ENCODE peak calls at places on chromosomes 11 and 22, in eight cellular contexts. One of them, this sample, is unnamed.

GRCh38 chr11:15507592-15507991 is 392.9 kb downstream of the INSC start:
- DNase-seq in endodermal cell: no peak
- DNase-seq in aorta: no peak
- DNase-seq in tibial nerve: no peak
- DNase-seq in dorsolateral prefrontal cortex: no peak
- DNase-seq in cardiac muscle cell: no peak
- DNase-seq in small intestine: peak; percentile 93
- DNase-seq in spleen: no peak
- DNase-seq in this sample: no peak

GRCh38 chr22:44840611-44841322 is 88.4 kb downstream of the ARHGAP8 start:
- DNase-seq in endodermal cell: no peak
- DNase-seq in aorta: no peak
- DNase-seq in tibial nerve: no peak
- DNase-seq in dorsolateral prefrontal cortex: no peak
- DNase-seq in cardiac muscle cell: no peak
- DNase-seq in small intestine: no peak
- DNase-seq in spleen: no peak
- DNase-seq in this sample: peak; percentile 50

GRCh38 chr11:102111787-102112653 is 1.8 kb downstream of the YAP1 start:
- DNase-seq in endodermal cell: no peak
- DNase-seq in aorta: no peak
- DNase-seq in tibial nerve: peak; percentile 38
- DNase-seq in dorsolateral prefrontal cortex: no peak
- DNase-seq in cardiac muscle cell: peak; percentile 89
- DNase-seq in small intestine: peak; percentile 94
- DNase-seq in spleen: no peak
- DNase-seq in this sample: no peak

GRCh38 chr11:68341557-68342458 is 29.4 kb downstream of the LRP5 start:
- DNase-seq in endodermal cell: no peak
- DNase-seq in aorta: no peak
- DNase-seq in tibial nerve: no peak
- DNase-seq in dorsolateral prefrontal cortex: no peak
- DNase-seq in cardiac muscle cell: no peak
- DNase-seq in small intestine: no peak
- DNase-seq in spleen: no peak
- DNase-seq in this sample: peak; percentile 68

GRCh38 chr11:76314741-76315090 is 66.2 kb downstream of the THAP12 start:
- DNase-seq in endodermal cell: peak; percentile 61
- DNase-seq in aorta: no peak
- DNase-seq in tibial nerve: no peak
- DNase-seq in dorsolateral prefrontal cortex: no peak
- DNase-seq in cardiac muscle cell: no peak
- DNase-seq in small intestine: no peak
- DNase-seq in spleen: no peak
- DNase-seq in this sample: no peak

GRCh38 chr22:32625985-32626384 is 151.4 kb downstream of the FBXO7 start:
- DNase-seq in endodermal cell: no peak
- DNase-seq in aorta: no peak
- DNase-seq in tibial nerve: no peak
- DNase-seq in dorsolateral prefrontal cortex: no peak
- DNase-seq in cardiac muscle cell: peak; percentile 53
- DNase-seq in small intestine: no peak
- DNase-seq in spleen: no peak
- DNase-seq in this sample: no peak

GRCh38 chr11:105073486-105074200 is 28.5 kb upstream of the CARD16 start:
- DNase-seq in endodermal cell: no peak
- DNase-seq in aorta: no peak
- DNase-seq in tibial nerve: no peak
- DNase-seq in dorsolateral prefrontal cortex: no peak
- DNase-seq in cardiac muscle cell: no peak
- DNase-seq in small intestine: no peak
- DNase-seq in spleen: no peak
- DNase-seq in this sample: no peak

GRCh38 chr22:47129902-47130301 is 367.5 kb downstream of the TBC1D22A start:
- DNase-seq in endodermal cell: no peak
- DNase-seq in aorta: peak; percentile 57
- DNase-seq in tibial nerve: no peak
- DNase-seq in dorsolateral prefrontal cortex: no peak
- DNase-seq in cardiac muscle cell: no peak
- DNase-seq in small intestine: peak; percentile 98
- DNase-seq in spleen: peak; percentile 63
- DNase-seq in this sample: no peak

GRCh38 chr22:43436536-43437267 is 24.9 kb downstream of the MPPED1 start:
- DNase-seq in endodermal cell: peak; percentile 46
- DNase-seq in aorta: peak; percentile 69
- DNase-seq in tibial nerve: no peak
- DNase-seq in dorsolateral prefrontal cortex: no peak
- DNase-seq in cardiac muscle cell: no peak
- DNase-seq in small intestine: no peak
- DNase-seq in spleen: peak; percentile 44
- DNase-seq in this sample: peak; percentile 57

GRCh38 chr11:17351171-17351509 is 460 bp upstream of the NCR3LG1 start:
- DNase-seq in endodermal cell: no peak
- DNase-seq in aorta: no peak
- DNase-seq in tibial nerve: no peak
- DNase-seq in dorsolateral prefrontal cortex: no peak
- DNase-seq in cardiac muscle cell: no peak
- DNase-seq in small intestine: no peak
- DNase-seq in spleen: no peak
- DNase-seq in this sample: no peak

GRCh38 chr22:27237342-27237741 is 564.2 kb downstream of the MN1 start:
- DNase-seq in endodermal cell: no peak
- DNase-seq in aorta: no peak
- DNase-seq in tibial nerve: no peak
- DNase-seq in dorsolateral prefrontal cortex: no peak
- DNase-seq in cardiac muscle cell: no peak
- DNase-seq in small intestine: no peak
- DNase-seq in spleen: no peak
- DNase-seq in this sample: no peak

GRCh38 chr22:37896181-37896592 is 9.9 kb upstream of the MICALL1 start:
- DNase-seq in endodermal cell: peak; percentile 68
- DNase-seq in aorta: no peak
- DNase-seq in tibial nerve: no peak
- DNase-seq in dorsolateral prefrontal cortex: no peak
- DNase-seq in cardiac muscle cell: peak; percentile 51
- DNase-seq in small intestine: peak; percentile 81
- DNase-seq in spleen: peak; percentile 81
- DNase-seq in this sample: no peak

GRCh38 chr11:111326824-111327223 is 28.5 kb downstream of the POU2AF3 start:
- DNase-seq in endodermal cell: no peak
- DNase-seq in aorta: no peak
- DNase-seq in tibial nerve: no peak
- DNase-seq in dorsolateral prefrontal cortex: no peak
- DNase-seq in cardiac muscle cell: no peak
- DNase-seq in small intestine: no peak
- DNase-seq in spleen: no peak
- DNase-seq in this sample: no peak

GRCh38 chr11:66851251-66851620 is 5.6 kb upstream of the LRFN4 start:
- DNase-seq in endodermal cell: peak; percentile 41
- DNase-seq in aorta: peak; percentile 57
- DNase-seq in tibial nerve: no peak
- DNase-seq in dorsolateral prefrontal cortex: no peak
- DNase-seq in cardiac muscle cell: no peak
- DNase-seq in small intestine: no peak
- DNase-seq in spleen: peak; percentile 41
- DNase-seq in this sample: no peak

GRCh38 chr11:12150831-12151382 is 40.5 kb downstream of the MICAL2 start:
- DNase-seq in endodermal cell: no peak
- DNase-seq in aorta: no peak
- DNase-seq in tibial nerve: no peak
- DNase-seq in dorsolateral prefrontal cortex: peak; percentile 35
- DNase-seq in cardiac muscle cell: peak; percentile 54
- DNase-seq in small intestine: no peak
- DNase-seq in spleen: peak; percentile 15
- DNase-seq in this sample: no peak

GRCh38 chr11:76234704-76235232 is 28.5 kb upstream of the WNT11 start:
- DNase-seq in endodermal cell: no peak
- DNase-seq in aorta: peak; percentile 85
- DNase-seq in tibial nerve: peak; percentile 46
- DNase-seq in dorsolateral prefrontal cortex: peak; percentile 62
- DNase-seq in cardiac muscle cell: no peak
- DNase-seq in small intestine: no peak
- DNase-seq in spleen: peak; percentile 86
- DNase-seq in this sample: no peak

GRCh38 chr22:24834845-24835570 is 29.0 kb downstream of the SGSM1 start:
- DNase-seq in endodermal cell: peak; percentile 78
- DNase-seq in aorta: no peak
- DNase-seq in tibial nerve: no peak
- DNase-seq in dorsolateral prefrontal cortex: no peak
- DNase-seq in cardiac muscle cell: peak; percentile 35
- DNase-seq in small intestine: peak; percentile 43
- DNase-seq in spleen: peak; percentile 10
- DNase-seq in this sample: peak; percentile 71

GRCh38 chr11:67306769-67307544 is 3.6 kb downstream of the SSH3 start:
- DNase-seq in endodermal cell: peak; percentile 31
- DNase-seq in aorta: peak; percentile 60
- DNase-seq in tibial nerve: no peak
- DNase-seq in dorsolateral prefrontal cortex: no peak
- DNase-seq in cardiac muscle cell: no peak
- DNase-seq in small intestine: no peak
- DNase-seq in spleen: peak; percentile 63
- DNase-seq in this sample: no peak

GRCh38 chr22:29816128-29816527 is 21.9 kb downstream of the ASCC2 start:
- DNase-seq in endodermal cell: no peak
- DNase-seq in aorta: no peak
- DNase-seq in tibial nerve: no peak
- DNase-seq in dorsolateral prefrontal cortex: no peak
- DNase-seq in cardiac muscle cell: peak; percentile 33
- DNase-seq in small intestine: peak; percentile 20
- DNase-seq in spleen: no peak
- DNase-seq in this sample: no peak
- H3K4me3 ChIP-seq in endodermal cell: no peak overlapping the region
- H3K4me3 ChIP-seq in aorta: no peak overlapping the region
- H3K4me3 ChIP-seq in tibial nerve: no peak overlapping the region
- H3K4me3 ChIP-seq in dorsolateral prefrontal cortex: no peak overlapping the region
- H3K4me3 ChIP-seq in cardiac muscle cell: no peak overlapping the region
- H3K4me3 ChIP-seq in small intestine: no peak overlapping the region
- H3K4me3 ChIP-seq in spleen: no peak overlapping the region
- H3K4me3 ChIP-seq in this sample: no peak overlapping the region

GRCh38 chr11:10301656-10302293 is 3.1 kb upstream of the ADM start:
- DNase-seq in endodermal cell: no peak
- DNase-seq in aorta: no peak
- DNase-seq in tibial nerve: no peak
- DNase-seq in dorsolateral prefrontal cortex: no peak
- DNase-seq in cardiac muscle cell: peak; percentile 76
- DNase-seq in small intestine: no peak
- DNase-seq in spleen: no peak
- DNase-seq in this sample: no peak

GRCh38 chr11:10302294-10302743 is 2.6 kb upstream of the ADM start:
- DNase-seq in endodermal cell: peak; percentile 64
- DNase-seq in aorta: no peak
- DNase-seq in tibial nerve: no peak
- DNase-seq in dorsolateral prefrontal cortex: no peak
- DNase-seq in cardiac muscle cell: peak; percentile 33
- DNase-seq in small intestine: peak; percentile 51
- DNase-seq in spleen: peak; percentile 72
- DNase-seq in this sample: peak; percentile 43

GRCh38 chr11:10304495-10305261 is at the start of gene ADM:
- DNase-seq in endodermal cell: peak; percentile 96
- DNase-seq in aorta: peak; percentile 96
- DNase-seq in tibial nerve: peak; percentile 90
- DNase-seq in dorsolateral prefrontal cortex: peak; percentile 69
- DNase-seq in cardiac muscle cell: peak; percentile 96
- DNase-seq in small intestine: peak; percentile 86
- DNase-seq in spleen: peak; percentile 93
- DNase-seq in this sample: peak; percentile 95

GRCh38 chr11:10303558-10304363 is 1.1 kb upstream of the ADM start:
- DNase-seq in endodermal cell: peak; percentile 82
- DNase-seq in aorta: peak; percentile 81
- DNase-seq in tibial nerve: no peak
- DNase-seq in dorsolateral prefrontal cortex: no peak
- DNase-seq in cardiac muscle cell: peak; percentile 57
- DNase-seq in small intestine: peak; percentile 73
- DNase-seq in spleen: peak; percentile 90
- DNase-seq in this sample: peak; percentile 79

GRCh38 chr11:10302744-10303557 is 1.9 kb upstream of the ADM start:
- DNase-seq in endodermal cell: peak; percentile 81
- DNase-seq in aorta: peak; percentile 93
- DNase-seq in tibial nerve: peak; percentile 86
- DNase-seq in dorsolateral prefrontal cortex: peak; percentile 77
- DNase-seq in cardiac muscle cell: peak; percentile 72
- DNase-seq in small intestine: peak; percentile 93
- DNase-seq in spleen: peak; percentile 96
- DNase-seq in this sample: peak; percentile 76
- H3K27me3 ChIP-seq in endodermal cell: peaks cover 59% of the 10 kb centered on the region
- H3K27me3 ChIP-seq in aorta: no peaks in the 10 kb centered on the region
- H3K27me3 ChIP-seq in tibial nerve: no peaks in the 10 kb centered on the region
- H3K27me3 ChIP-seq in dorsolateral prefrontal cortex: no peaks in the 10 kb centered on the region
- H3K27me3 ChIP-seq in cardiac muscle cell: peaks cover 33% of the 10 kb centered on the region
- H3K27me3 ChIP-seq in small intestine: no peaks in the 10 kb centered on the region
- H3K27me3 ChIP-seq in spleen: peaks cover 29% of the 10 kb centered on the region
- H3K27me3 ChIP-seq in this sample: peaks cover 39% of the 10 kb centered on the region

DNA sequence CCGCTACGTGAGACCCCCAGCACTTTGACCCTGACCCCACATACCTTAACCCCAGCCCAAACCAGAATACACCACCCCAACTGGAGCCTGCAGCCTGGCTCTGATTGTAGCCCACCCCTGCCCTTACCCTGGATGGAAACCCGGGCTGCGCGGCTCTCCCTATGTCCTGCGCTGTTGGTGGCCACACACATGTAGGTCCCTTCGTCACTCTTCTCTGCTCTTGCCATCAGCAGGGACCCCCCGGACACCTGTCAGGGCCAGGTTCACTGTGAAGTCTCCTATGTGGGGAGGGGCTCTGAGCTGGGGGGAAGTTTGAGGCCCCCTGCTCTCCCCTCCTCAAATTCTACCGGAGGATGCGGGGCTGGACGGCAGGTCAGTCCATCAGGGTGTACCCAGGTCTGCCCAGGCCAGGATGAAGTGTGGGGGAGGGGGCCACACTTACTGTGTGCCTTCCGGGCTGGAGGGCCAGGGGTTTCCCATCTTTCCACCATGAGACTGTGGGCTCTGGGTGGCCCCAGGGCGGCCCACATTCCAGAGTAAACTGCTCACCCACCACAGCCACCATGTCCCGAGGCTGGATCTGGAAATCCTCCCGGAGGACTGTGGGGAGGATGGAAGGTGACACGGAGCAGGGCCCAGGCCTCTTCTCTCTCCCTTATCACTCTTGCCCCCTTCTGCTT is 1.5 kb downstream of the ROBO4 start:
- DNase-seq in endodermal cell: no peak
- DNase-seq in aorta: no peak
- DNase-seq in tibial nerve: peak; percentile 3
- DNase-seq in dorsolateral prefrontal cortex: no peak
- DNase-seq in cardiac muscle cell: no peak
- DNase-seq in small intestine: no peak
- DNase-seq in spleen: no peak
- DNase-seq in this sample: peak; percentile 18
- H3K4me3 ChIP-seq in endodermal cell: no peak overlapping the region
- H3K4me3 ChIP-seq in aorta: no peak overlapping the region
- H3K4me3 ChIP-seq in tibial nerve: no peak overlapping the region
- H3K4me3 ChIP-seq in dorsolateral prefrontal cortex: peak overlapping the region; percentile 55
- H3K4me3 ChIP-seq in cardiac muscle cell: no peak overlapping the region
- H3K4me3 ChIP-seq in small intestine: no peak overlapping the region
- H3K4me3 ChIP-seq in spleen: peak overlapping the region; percentile 54
- H3K4me3 ChIP-seq in this sample: no peak overlapping the region

DNA sequence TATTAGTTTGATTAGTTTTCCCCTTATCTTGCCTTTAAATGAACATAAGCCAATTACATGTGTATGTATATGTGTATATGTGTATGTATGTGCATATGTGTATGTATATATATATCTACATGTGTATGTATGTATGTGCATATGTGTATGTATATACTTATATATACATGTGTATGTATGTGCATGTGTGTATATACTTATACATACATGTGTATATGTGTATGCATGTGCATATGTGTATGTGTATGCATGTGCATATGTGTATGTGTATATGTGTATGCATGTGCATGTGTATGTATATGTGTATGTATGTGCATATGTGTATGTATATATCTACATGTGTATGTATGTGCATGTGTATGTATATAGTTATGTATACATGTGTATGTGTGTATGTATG is 65.5 kb upstream of the CCT8L2 start:
- DNase-seq in endodermal cell: no peak
- DNase-seq in aorta: no peak
- DNase-seq in tibial nerve: no peak
- DNase-seq in dorsolateral prefrontal cortex: no peak
- DNase-seq in cardiac muscle cell: no peak
- DNase-seq in small intestine: no peak
- DNase-seq in spleen: no peak
- DNase-seq in this sample: no peak
- H3K27me3 ChIP-seq in endodermal cell: no peaks in the 10 kb centered on the region
- H3K27me3 ChIP-seq in aorta: no peaks in the 10 kb centered on the region
- H3K27me3 ChIP-seq in tibial nerve: no peaks in the 10 kb centered on the region
- H3K27me3 ChIP-seq in dorsolateral prefrontal cortex: no peaks in the 10 kb centered on the region
- H3K27me3 ChIP-seq in cardiac muscle cell: no peaks in the 10 kb centered on the region
- H3K27me3 ChIP-seq in small intestine: no peaks in the 10 kb centered on the region
- H3K27me3 ChIP-seq in spleen: no peaks in the 10 kb centered on the region
- H3K27me3 ChIP-seq in this sample: no peaks in the 10 kb centered on the region

This sample was measured in H7.